ENCODE peak calls at places on chromosomes 7 and 10, in four cellular contexts. N is cardiac muscle cell, E is PC-3, K is small intestine. O is an unnamed sample. For H3K4me1, H3K9me3 and H3K36me3, the result is how much of the 10 kb centered on the place peaks cover.

GRCh38 chr7:87875151-87876039 is 765 bp downstream of the SLC25A40 start:
- DNase-seq in N (no peak), E (peak), K (peak), O (no peak)

GRCh38 chr7:47438411-47439029 is 143.4 kb downstream of the TNS3 start:
- DNase-seq in N (no peak), E (no peak), K (peak), O (no peak)

GRCh38 chr7:137417464-137417863 is 73.9 kb upstream of the PTN start:
- DNase-seq in N (no peak), E (no peak), K (no peak), O (no peak)

GRCh38 chr10:63175534-63175933 is 42.4 kb downstream of the NRBF2 start:
- DNase-seq in N (no peak), E (no peak), K (no peak), O (no peak)

GRCh38 chr10:70588852-70589570 is 13.5 kb downstream of the PRF1 start:
- DNase-seq in N (no peak), E (no peak), K (no peak), O (no peak)

GRCh38 chr7:34612671-34613070 is 45.3 kb upstream of the NPSR1 start:
- DNase-seq in N (peak), E (no peak), K (no peak), O (no peak)

GRCh38 chr7:102464577-102465280 is at the start of the genes ALKBH4 and LRWD1:
- DNase-seq in N (peak), E (peak), K (peak), O (peak)

GRCh38 chr7:104772405-104772821 is 241.6 kb upstream of the KMT2E start:
- DNase-seq in N (no peak), E (no peak), K (no peak), O (no peak)

GRCh38 chr7:9600974-9601373 is 1167.6 kb downstream of the NXPH1 start:
- DNase-seq in N (no peak), E (peak), K (no peak), O (no peak)

GRCh38 chr7:30796105-30796869 is 25.1 kb downstream of the MINDY4 start:
- DNase-seq in N (peak), E (peak), K (no peak), O (no peak)

GRCh38 chr7:142864980-142865747 is 10.3 kb downstream of the EPHB6 start:
- DNase-seq in N (no peak), E (no peak), K (no peak), O (no peak)

GRCh38 chr7:12821746-12822145 is 134.3 kb downstream of the ARL4A start:
- DNase-seq in N (no peak), E (no peak), K (no peak), O (no peak)

GRCh38 chr10:132168571-132169030 is 18.1 kb upstream of the DPYSL4 start:
- DNase-seq in N (no peak), E (no peak), K (no peak), O (no peak)

GRCh38 chr7:50264908-50265307 is 39.6 kb upstream of the IKZF1 start:
- DNase-seq in N (no peak), E (no peak), K (no peak), O (no peak)

GRCh38 chr7:5636914-5637313 is 144.5 kb downstream of the RNF216 start:
- DNase-seq in N (peak), E (peak), K (no peak), O (no peak)

GRCh38 chr7:14761506-14762296 is 140.8 kb downstream of the DGKB start:
- DNase-seq in N (peak), E (peak), K (no peak), O (no peak)

GRCh38 chr7:151083071-151083823 is at the start of gene TMUB1:
- DNase-seq in N (peak), E (peak), K (peak), O (peak)

GRCh38 chr7:80941206-80941758 is 22.4 kb upstream of the SEMA3C start:
- DNase-seq in N (peak), E (peak), K (peak), O (no peak)

GRCh38 chr10:12418000-12418399 is 68.7 kb downstream of the CAMK1D start:
- DNase-seq in N (peak), E (no peak), K (no peak), O (no peak)

GRCh38 chr7:37015353-37016034 is 291.2 kb upstream of the AOAH start:
- DNase-seq in N (no peak), E (no peak), K (no peak), O (no peak)

GRCh38 chr10:128222317-128222849 is 96.2 kb upstream of the MKI67 start:
- DNase-seq in N (no peak), E (no peak), K (no peak), O (no peak)

GRCh38 chr10:24703700-24704099 is 20.0 kb downstream of the ARHGAP21 start:
- DNase-seq in N (peak), E (no peak), K (no peak), O (no peak)

GRCh38 chr10:132204781-132205473 is 18.2 kb downstream of the DPYSL4 start:
- DNase-seq in N (no peak), E (no peak), K (no peak), O (no peak)

GRCh38 chr7:96303686-96304443 is 18.0 kb downstream of the SLC25A13 start:
- DNase-seq in N (peak), E (peak), K (no peak), O (no peak)

GRCh38 chr7:34282271-34282670 is 375.7 kb upstream of the NPSR1 start:
- DNase-seq in N (peak), E (no peak), K (no peak), O (no peak)

GRCh38 chr7:151252961-151253691 is 4.6 kb upstream of the SMARCD3 start:
- DNase-seq in N (no peak), E (no peak), K (no peak), O (no peak)

GRCh38 chr7:44309271-44310091 is 15.9 kb downstream of the CAMK2B start:
- DNase-seq in N (peak), E (peak), K (peak), O (no peak)

GRCh38 chr10:88337134-88337533 is 246.0 kb downstream of the RNLS start:
- DNase-seq in N (no peak), E (no peak), K (no peak), O (no peak)

GRCh38 chr10:62278461-62278910 is 9.8 kb upstream of the RTKN2 start:
- DNase-seq in N (peak), E (peak), K (no peak), O (no peak)

GRCh38 chr10:110812583-110812982 is 59.1 kb upstream of the PDCD4 start:
- DNase-seq in N (no peak), E (no peak), K (no peak), O (no peak)
- H3K4me1 ChIP-seq in N (under half), E (under half), K (under half), O (under half)

GRCh38 chr10:95688648-95689047 is 5.1 kb downstream of the TCTN3 start:
- DNase-seq in N (no peak), E (no peak), K (no peak), O (no peak)
- H3K9me3 ChIP-seq in N (under half), E (under half), K (under half), O (under half)

GRCh38 chr10:18793951-18794350 is 134.7 kb downstream of the ARL5B start:
- DNase-seq in N (peak), E (peak), K (peak), O (no peak)
- H3K36me3 ChIP-seq in N (under half), E (under half), K (under half), O (under half)

GRCh38 chr7:129781128-129781855 is 169.8 kb downstream of the NRF1 start:
- DNase-seq in N (no peak), E (no peak), K (no peak), O (no peak)
- H3K4me1 ChIP-seq in N (under half), E (under half), K (under half), O (half or more)

GRCh38 chr7:53518319-53518718 is 482.9 kb downstream of the POM121L12 start:
- DNase-seq in N (no peak), E (no peak), K (no peak), O (no peak)
- H3K9me3 ChIP-seq in N (under half), E (under half), K (under half), O (under half)

DNA sequence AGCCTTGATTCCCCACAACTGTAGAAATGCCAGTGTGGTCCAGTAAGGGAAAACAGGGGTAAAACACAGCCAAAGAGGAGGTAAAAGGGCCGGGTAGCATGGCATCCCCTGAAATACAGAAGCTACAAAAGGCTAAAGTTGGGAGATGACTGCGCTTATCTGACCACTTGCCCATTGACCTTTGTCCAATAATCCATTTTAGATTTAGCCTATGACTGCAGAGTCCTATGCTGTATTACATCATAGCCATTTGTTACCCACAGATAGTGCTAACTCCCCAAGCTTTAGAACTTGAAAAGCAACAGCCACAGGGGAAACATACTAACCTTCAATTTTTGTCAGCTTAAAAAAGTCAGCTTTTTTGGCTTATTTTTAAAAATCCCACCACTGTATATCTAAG is 26.2 kb downstream of the MTPN start:
- DNase-seq in N (no peak), E (no peak), K (peak), O (no peak)
- H3K36me3 ChIP-seq in N (under half), E (under half), K (under half), O (under half)

GRCh38 chr7:23372671-23373070 is 73.5 kb downstream of the MALSU1 start:
- DNase-seq in N (peak), E (no peak), K (no peak), O (no peak)
- H3K4me1 ChIP-seq in N (under half), E (under half), K (under half), O (under half)

GRCh38 chr7:153514006-153514405 is 538.2 kb upstream of the DPP6 start:
- DNase-seq in N (no peak), E (no peak), K (no peak), O (no peak)

GRCh38 chr7:153521370-153521769 is 530.8 kb upstream of the DPP6 start:
- DNase-seq in N (no peak), E (no peak), K (no peak), O (no peak)

GRCh38 chr7:153522261-153522660 is 529.9 kb upstream of the DPP6 start:
- DNase-seq in N (no peak), E (no peak), K (no peak), O (no peak)

GRCh38 chr7:153515359-153515758 is 536.8 kb upstream of the DPP6 start:
- DNase-seq in N (no peak), E (no peak), K (no peak), O (no peak)

DNA sequence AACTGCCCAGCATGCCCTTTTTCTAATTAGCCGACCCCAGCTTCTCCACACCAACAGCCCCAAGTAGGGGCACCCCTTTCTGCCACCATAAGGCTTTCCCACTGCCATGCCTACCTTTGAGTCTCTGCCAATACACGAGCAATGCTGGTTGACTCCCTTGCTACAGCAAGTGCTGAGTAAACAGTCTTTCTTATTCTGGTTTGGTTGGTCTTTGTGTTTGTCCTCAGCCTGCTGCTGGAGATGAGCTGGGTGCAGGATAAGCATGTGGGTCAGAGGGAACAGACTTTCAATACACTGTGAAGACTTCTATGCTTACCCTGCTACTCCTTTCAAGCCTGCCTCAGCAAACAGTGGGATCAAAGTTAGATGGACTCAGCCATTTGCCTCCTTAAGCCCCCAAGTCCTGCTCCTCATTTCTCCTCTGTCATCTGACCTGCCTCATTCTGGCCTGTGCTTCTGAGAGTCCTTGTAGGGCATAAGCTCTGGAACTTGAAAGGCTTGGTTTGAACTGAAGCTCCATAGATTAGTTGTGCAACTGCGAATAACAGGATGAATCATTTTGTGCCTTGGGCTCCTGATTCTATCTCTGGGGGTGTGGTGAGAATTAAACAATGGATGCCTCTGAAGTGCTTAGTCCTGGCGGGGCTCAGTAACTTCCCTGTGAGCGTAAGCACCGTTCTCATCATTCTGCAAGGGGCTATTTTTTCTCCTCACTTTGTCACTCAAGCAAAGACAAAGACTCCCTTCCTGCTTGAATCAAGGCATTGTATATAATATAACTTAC is 533.8 kb upstream of the DPP6 start:
- DNase-seq in N (no peak), E (no peak), K (no peak), O (no peak)
- H3K9me3 ChIP-seq in N (under half), E (under half), K (under half), O (under half)